ENCODE peak calls at places on chromosome 20, in five cellular contexts. E is ovary; Q is suprapubic skin; W is upper lobe of left lung; P is CD8-positive, alpha-beta memory T cell. X is an unnamed sample.

GRCh38 chr20:9119776-9120175 is 50.9 kb downstream of the PLCB4 start:
- DNase-seq in E (no peak), Q (no peak), P (no peak), W (peak; percentile 36), X (no peak)

GRCh38 chr20:33826270-33826897 is 15.2 kb downstream of the CHMP4B start:
- DNase-seq in Q (no peak), W (no peak), E (no peak), P (no peak), X (peak; percentile 36)

GRCh38 chr20:48157970-48158369 is 372.7 kb upstream of the SULF2 start:
- DNase-seq in P (no peak), W (no peak), E (peak; percentile 30), Q (no peak), X (no peak)

GRCh38 chr20:10527781-10528180 is 92.7 kb downstream of the SLX4IP start:
- DNase-seq in P (no peak), E (no peak), Q (no peak), W (no peak), X (no peak)

GRCh38 chr20:49445176-49445575 is 37.3 kb downstream of the KCNB1 start:
- DNase-seq in Q (no peak), W (no peak), P (no peak), E (no peak), X (no peak)

GRCh38 chr20:59661621-59662020 is 57.3 kb downstream of the PHACTR3 start:
- DNase-seq in E (no peak), W (no peak), P (no peak), Q (no peak), X (no peak)

GRCh38 chr20:38223743-38224100 is 36.8 kb downstream of the KIAA1755 start:
- DNase-seq in P (no peak), E (no peak), Q (no peak), W (no peak), X (no peak)

GRCh38 chr20:24438331-24438730 is 31.1 kb upstream of the SYNDIG1 start:
- DNase-seq in Q (no peak), E (no peak), P (no peak), W (no peak), X (no peak)

GRCh38 chr20:48706116-48706656 is 121.6 kb downstream of the PREX1 start:
- DNase-seq in E (no peak), Q (no peak), W (no peak), P (no peak), X (peak; percentile 11)

GRCh38 chr20:17295151-17295726 is 68.4 kb downstream of the PCSK2 start:
- DNase-seq in E (no peak), Q (no peak), P (no peak), W (no peak), X (no peak)

GRCh38 chr20:1946762-1947534 is 46.9 kb downstream of the PDYN start:
- DNase-seq in W (peak; percentile 56), E (peak; percentile 60), P (no peak), Q (peak; percentile 81), X (no peak)

GRCh38 chr20:47547034-47547387 is 45.3 kb downstream of the NCOA3 start:
- DNase-seq in W (no peak), E (no peak), P (no peak), Q (no peak), X (no peak)

GRCh38 chr20:37850724-37851123 is 52.2 kb upstream of the VSTM2L start:
- DNase-seq in Q (no peak), P (no peak), E (no peak), W (no peak), X (no peak)

GRCh38 chr20:29299811-29300578 is 1957.5 kb upstream of the DEFB115 start:
- DNase-seq in P (no peak), W (no peak), Q (no peak), E (no peak), X (peak; percentile 61)

GRCh38 chr20:61724376-61724775 is 341.3 kb downstream of the TAF4 start:
- DNase-seq in P (no peak), E (no peak), Q (no peak), W (no peak), X (no peak)

GRCh38 chr20:50318709-50319108 is 128.1 kb downstream of the CEBPB start:
- DNase-seq in E (no peak), W (no peak), Q (no peak), P (no peak), X (no peak)

GRCh38 chr20:20253744-20254330 is 114.1 kb upstream of the INSM1 start:
- DNase-seq in W (no peak), P (no peak), Q (no peak), E (no peak), X (no peak)

GRCh38 chr20:14712302-14712739 is 374.9 kb upstream of the FLRT3 start:
- DNase-seq in Q (no peak), E (no peak), W (no peak), P (no peak), X (peak; percentile 23)

GRCh38 chr20:43322851-43323250 is 133.1 kb upstream of the PTPRT start:
- DNase-seq in W (no peak), Q (no peak), P (no peak), E (no peak), X (no peak)

GRCh38 chr20:37319120-37319717 is 26.7 kb upstream of the SRC start:
- DNase-seq in Q (no peak), P (no peak), W (no peak), E (no peak), X (no peak)

GRCh38 chr20:57849126-57849867 is 139.5 kb upstream of the PMEPA1 start:
- DNase-seq in E (no peak), W (peak; percentile 8), Q (peak; percentile 48), P (no peak), X (no peak)

GRCh38 chr20:36343641-36344040 is 37.5 kb downstream of the DLGAP4 start:
- DNase-seq in W (no peak), E (no peak), Q (no peak), P (no peak), X (no peak)

GRCh38 chr20:11791316-11792228 is 126.1 kb upstream of the BTBD3 start:
- DNase-seq in Q (no peak), E (no peak), W (no peak), P (no peak), X (no peak)

GRCh38 chr20:2873010-2873746 is at the start of gene PTPRA:
- DNase-seq in P (peak; percentile 87), E (peak; percentile 91), W (peak; percentile 95), Q (peak; percentile 94), X (peak; percentile 93)

GRCh38 chr20:33415948-33416347 is 14.6 kb upstream of the CDK5RAP1 start:
- DNase-seq in Q (no peak), P (no peak), E (peak; percentile 39), W (no peak), X (no peak)

GRCh38 chr20:10521068-10521834 is 86.1 kb downstream of the SLX4IP start:
- DNase-seq in Q (no peak), P (no peak), E (no peak), W (no peak), X (no peak)

GRCh38 chr20:10454135-10454750 is 19.1 kb downstream of the SLX4IP start:
- DNase-seq in P (no peak), W (no peak), E (no peak), Q (no peak), X (no peak)

GRCh38 chr20:40786336-40786735 is 97.3 kb upstream of the MAFB start:
- DNase-seq in E (no peak), Q (no peak), W (no peak), P (no peak), X (no peak)
- H3K27me3 ChIP-seq in E (no peaks in the 10 kb centered on the region), Q (peaks cover 8% of the 10 kb centered on the region), W (no peaks in the 10 kb centered on the region), P (peaks cover 4% of the 10 kb centered on the region), X (no peaks in the 10 kb centered on the region)

GRCh38 chr20:64196831-64197418 is 32.7 kb downstream of the MYT1 start:
- DNase-seq in P (no peak), W (no peak), Q (no peak), E (no peak), X (no peak)

GRCh38 chr20:64199395-64199794 is 35.1 kb downstream of the MYT1 start:
- DNase-seq in P (no peak), Q (no peak), E (no peak), W (no peak), X (no peak)

GRCh38 chr20:64201653-64202052 is 37.4 kb downstream of the MYT1 start:
- DNase-seq in Q (no peak), P (no peak), W (no peak), E (no peak), X (no peak)

GRCh38 chr20:64200740-64201139 is 36.5 kb downstream of the MYT1 start:
- DNase-seq in Q (no peak), W (no peak), P (no peak), E (no peak), X (no peak)

GRCh38 chr20:64198347-64198746 is 34.1 kb downstream of the MYT1 start:
- DNase-seq in E (no peak), Q (no peak), W (no peak), P (no peak), X (no peak)
- H3K27me3 ChIP-seq in E (no peaks in the 10 kb centered on the region), Q (peaks cover 54% of the 10 kb centered on the region), W (no peaks in the 10 kb centered on the region), P (no peaks in the 10 kb centered on the region), X (no peaks in the 10 kb centered on the region)

GRCh38 chr20:21516861-21517565 is 3.1 kb upstream of the NKX2-2 start:
- DNase-seq in Q (no peak), P (no peak), E (no peak), W (no peak), X (no peak)

GRCh38 chr20:21520702-21521595 is 7.1 kb upstream of the NKX2-2 start:
- DNase-seq in P (no peak), E (no peak), Q (no peak), W (no peak), X (no peak)

GRCh38 chr20:21517566-21518277 is 3.9 kb upstream of the NKX2-2 start:
- DNase-seq in W (no peak), Q (no peak), P (no peak), E (no peak), X (no peak)

GRCh38 chr20:21518292-21518991 is 4.6 kb upstream of the NKX2-2 start:
- DNase-seq in Q (no peak), W (peak; percentile 58), E (no peak), P (no peak), X (no peak)

DNA sequence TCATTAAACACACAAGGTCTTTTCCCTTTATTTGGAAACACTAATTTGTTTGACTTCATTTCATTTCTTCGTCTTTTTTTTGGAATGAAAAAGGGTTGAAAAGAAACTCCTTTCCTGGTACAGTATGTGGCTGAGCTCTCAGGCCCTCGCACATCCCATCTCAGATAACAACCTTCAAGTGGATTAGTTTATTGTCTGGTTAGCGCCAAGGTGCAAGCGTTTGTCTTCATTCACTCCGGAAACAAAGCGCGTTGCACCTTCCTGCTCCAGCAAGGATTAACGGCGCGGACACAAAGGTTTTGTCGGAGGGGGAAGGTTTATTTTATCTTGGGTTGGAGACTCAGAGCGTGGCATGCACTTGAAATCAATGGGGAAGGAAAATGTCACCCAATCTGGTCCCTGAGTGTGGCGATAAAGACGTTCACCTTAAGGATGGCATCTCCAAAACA is 5.3 kb upstream of the NKX2-2 start:
- DNase-seq in P (no peak), E (no peak), Q (no peak), W (no peak), X (no peak)
- H3K27me3 ChIP-seq in P (peaks cover 68% of the 10 kb centered on the region), E (no peaks in the 10 kb centered on the region), Q (peaks cover 100% of the 10 kb centered on the region), W (peaks cover 3% of the 10 kb centered on the region), X (peaks cover 9% of the 10 kb centered on the region)

GRCh38 chr20:64039293-64040160 is 3.5 kb downstream of the C20orf204 start:
- DNase-seq in P (no peak), W (no peak), E (no peak), Q (no peak), X (peak; percentile 67)

GRCh38 chr20:64041040-64041780 is 5.2 kb downstream of the C20orf204 start:
- DNase-seq in W (no peak), Q (no peak), E (no peak), P (no peak), X (no peak)

GRCh38 chr20:64038579-64039292 is 2.8 kb downstream of the C20orf204 start:
- DNase-seq in P (peak; percentile 66), W (peak; percentile 75), Q (no peak), E (peak; percentile 61), X (peak; percentile 68)

GRCh38 chr20:64041781-64042771 is 6.1 kb downstream of the C20orf204 start:
- DNase-seq in E (no peak), Q (no peak), P (no peak), W (no peak), X (no peak)

GRCh38 chr20:64040231-64041039 is 4.5 kb downstream of the C20orf204 start:
- DNase-seq in P (no peak), Q (no peak), E (no peak), W (no peak), X (no peak)
- H3K27me3 ChIP-seq in P (no peaks in the 10 kb centered on the region), Q (peaks cover 41% of the 10 kb centered on the region), E (peaks cover 2% of the 10 kb centered on the region), W (no peaks in the 10 kb centered on the region), X (no peaks in the 10 kb centered on the region)

X was measured in pancreas.